ENCODE peak calls at places on chromosomes 13 and 19, in nine cellular contexts. K, D, L, Z, I, E, O, X and J are unnamed samples.

GRCh38 chr13:24648271-24648670 is 31.9 kb upstream of the ATP12A start:
- DNase-seq in L (no peak), X (no peak), E (no peak), D (no peak), I (no peak), O (no peak), K (no peak), Z (no peak), J (no peak)

GRCh38 chr19:13537454-13537853 is 31.2 kb upstream of the CACNA1A start:
- DNase-seq in L (no peak), Z (no peak), D (no peak), I (no peak), X (no peak), O (no peak), E (no peak), K (no peak), J (no peak)

GRCh38 chr13:22800726-22801401 is 379.9 kb upstream of the SGCG start:
- DNase-seq in E (no peak), L (no peak), D (no peak), I (peak), Z (no peak), K (no peak), X (no peak), O (peak), J (no peak)

GRCh38 chr19:246551-246950 is 44.7 kb downstream of the PLPP2 start:
- DNase-seq in K (peak), X (no peak), D (peak), L (no peak), I (no peak), O (no peak), Z (no peak), E (no peak), J (no peak)

GRCh38 chr19:53183146-53183545 is 10.0 kb downstream of the ZNF665 start:
- DNase-seq in K (no peak), E (no peak), L (no peak), O (no peak), Z (peak), D (no peak), I (no peak), X (no peak), J (peak)

GRCh38 chr19:5881543-5882299 is 11.4 kb upstream of the FUT5 start:
- DNase-seq in K (no peak), O (no peak), I (no peak), L (no peak), D (no peak), X (no peak), Z (no peak), E (no peak), J (no peak)

GRCh38 chr19:12703056-12703455 is 6.6 kb upstream of the FBXW9 start:
- DNase-seq in K (no peak), O (no peak), X (no peak), D (no peak), L (no peak), I (no peak), Z (no peak), E (no peak), J (no peak)

GRCh38 chr13:114118086-114118762 is 14.2 kb downstream of the RASA3 start:
- DNase-seq in D (no peak), X (no peak), E (no peak), L (no peak), I (no peak), O (no peak), K (no peak), Z (no peak), J (no peak)

GRCh38 chr19:33781996-33782395 is 14.7 kb upstream of the KCTD15 start:
- DNase-seq in O (no peak), E (no peak), L (no peak), Z (no peak), D (no peak), I (no peak), K (no peak), X (no peak), J (no peak)

GRCh38 chr13:47858678-47859050 is 142.4 kb downstream of the SUCLA2 start:
- DNase-seq in O (no peak), I (no peak), Z (no peak), K (no peak), X (peak), L (no peak), E (no peak), D (no peak), J (no peak)

GRCh38 chr13:46373623-46374022 is 13.4 kb downstream of the RUBCNL start:
- DNase-seq in O (no peak), K (no peak), I (no peak), D (no peak), X (no peak), L (no peak), Z (no peak), E (no peak), J (no peak)

GRCh38 chr13:89324582-89324981 is 1653.4 kb downstream of the SLITRK5 start:
- DNase-seq in K (no peak), O (no peak), E (no peak), D (no peak), Z (no peak), I (no peak), X (no peak), L (no peak), J (no peak)

GRCh38 chr13:36006347-36006746 is 124.8 kb downstream of the DCLK1 start:
- DNase-seq in D (no peak), O (no peak), E (no peak), X (no peak), Z (no peak), K (no peak), I (no peak), L (no peak), J (peak)

GRCh38 chr19:33071887-33072286 is 7.2 kb upstream of the RHPN2 start:
- DNase-seq in Z (no peak), I (no peak), O (no peak), D (no peak), X (no peak), K (no peak), E (no peak), L (no peak), J (no peak)

GRCh38 chr13:28313579-28313978 is 175.2 kb downstream of the PAN3 start:
- DNase-seq in L (no peak), X (no peak), E (no peak), Z (no peak), O (no peak), D (no peak), I (no peak), K (no peak), J (no peak)

GRCh38 chr13:23506071-23506820 is 64.0 kb upstream of the TNFRSF19 start:
- DNase-seq in D (no peak), I (no peak), X (no peak), K (no peak), L (no peak), E (no peak), Z (no peak), O (no peak), J (no peak)

GRCh38 chr13:94400874-94401273 is 78.6 kb downstream of the DCT start:
- DNase-seq in Z (no peak), E (no peak), X (no peak), D (no peak), I (no peak), K (no peak), L (no peak), O (no peak), J (no peak)

GRCh38 chr19:8721334-8721733 is at the start of gene OR2Z1:
- DNase-seq in E (no peak), L (no peak), K (no peak), D (no peak), X (no peak), O (no peak), Z (no peak), I (no peak), J (no peak)

GRCh38 chr19:5407356-5407755 is 47.9 kb upstream of the ZNRF4 start:
- DNase-seq in K (no peak), L (no peak), D (no peak), O (no peak), X (no peak), E (no peak), Z (no peak), I (no peak), J (no peak)

GRCh38 chr13:63567031-63567430 is 2151.4 kb upstream of the PCDH20 start:
- DNase-seq in D (no peak), X (no peak), K (no peak), O (no peak), Z (no peak), E (no peak), L (no peak), I (no peak), J (no peak)

GRCh38 chr13:79612604-79613003 is 131.6 kb downstream of the NDFIP2 start:
- DNase-seq in O (no peak), D (no peak), I (no peak), Z (no peak), L (no peak), X (no peak), K (no peak), E (no peak), J (no peak)

GRCh38 chr13:76667551-76667950 is 218.7 kb downstream of the KCTD12 start:
- DNase-seq in L (no peak), X (peak), D (no peak), Z (no peak), K (no peak), E (no peak), I (no peak), O (no peak), J (no peak)

GRCh38 chr19:21451187-21451586 is 54.2 kb upstream of the ZNF429 start:
- DNase-seq in K (no peak), E (no peak), O (no peak), I (no peak), L (no peak), D (no peak), X (no peak), Z (no peak), J (no peak)

GRCh38 chr13:30863796-30864195 is 42.3 kb upstream of the MEDAG start:
- DNase-seq in L (no peak), X (no peak), I (no peak), Z (no peak), O (no peak), D (no peak), E (no peak), K (no peak), J (no peak)